ENCODE peak calls at places on chromosomes 12 and 14, in six cellular contexts. One of them, this sample, is unnamed.

GRCh38 chr12:28108599-28108998 is 81.7 kb upstream of the CCDC91 start:
- DNase-seq in HepG2: no peak
- DNase-seq in K562: no peak
- DNase-seq in A549: no peak
- DNase-seq in WTC11: no peak
- DNase-seq in H1: no peak
- DNase-seq in this sample: no peak

GRCh38 chr12:121534495-121535148 is 46.2 kb downstream of the KDM2B start:
- DNase-seq in K562: no peak
- DNase-seq in A549: no peak
- DNase-seq in HepG2: no peak
- DNase-seq in H1: peak
- DNase-seq in WTC11: peak
- DNase-seq in this sample: no peak

GRCh38 chr14:97762386-97762785 is 965.2 kb downstream of the VRK1 start:
- DNase-seq in A549: no peak
- DNase-seq in H1: no peak
- DNase-seq in HepG2: no peak
- DNase-seq in K562: no peak
- DNase-seq in WTC11: no peak
- DNase-seq in this sample: no peak

GRCh38 chr12:52826611-52827498 is 7.3 kb downstream of the KRT79 start:
- DNase-seq in A549: peak
- DNase-seq in WTC11: no peak
- DNase-seq in HepG2: peak
- DNase-seq in H1: no peak
- DNase-seq in K562: no peak
- DNase-seq in this sample: no peak

GRCh38 chr14:60721331-60722162 is 2.6 kb downstream of the SIX4 start:
- DNase-seq in H1: no peak
- DNase-seq in WTC11: peak
- DNase-seq in HepG2: peak
- DNase-seq in A549: peak
- DNase-seq in K562: no peak
- DNase-seq in this sample: peak

GRCh38 chr14:68361231-68361630 is 431.6 kb downstream of the ZFP36L1 start:
- DNase-seq in K562: no peak
- DNase-seq in HepG2: no peak
- DNase-seq in WTC11: no peak
- DNase-seq in A549: no peak
- DNase-seq in H1: no peak
- DNase-seq in this sample: peak

GRCh38 chr12:89179983-89180382 is 172.3 kb downstream of the DUSP6 start:
- DNase-seq in H1: no peak
- DNase-seq in HepG2: no peak
- DNase-seq in K562: no peak
- DNase-seq in A549: peak
- DNase-seq in WTC11: no peak
- DNase-seq in this sample: peak

GRCh38 chr12:26271889-26272492 is 76.6 kb downstream of the SSPN start:
- DNase-seq in K562: no peak
- DNase-seq in A549: peak
- DNase-seq in H1: no peak
- DNase-seq in WTC11: no peak
- DNase-seq in HepG2: no peak
- DNase-seq in this sample: peak

GRCh38 chr14:99725774-99726537 is 41.9 kb downstream of the CYP46A1 start:
- DNase-seq in H1: no peak
- DNase-seq in WTC11: peak
- DNase-seq in A549: no peak
- DNase-seq in HepG2: no peak
- DNase-seq in K562: no peak
- DNase-seq in this sample: no peak

GRCh38 chr14:92982941-92983340 is 60.0 kb downstream of the CHGA start:
- DNase-seq in WTC11: no peak
- DNase-seq in K562: no peak
- DNase-seq in A549: no peak
- DNase-seq in H1: no peak
- DNase-seq in HepG2: peak
- DNase-seq in this sample: no peak

GRCh38 chr12:55726911-55727310 is 1.9 kb downstream of the CD63 start:
- DNase-seq in HepG2: no peak
- DNase-seq in WTC11: no peak
- DNase-seq in K562: no peak
- DNase-seq in A549: no peak
- DNase-seq in H1: no peak
- DNase-seq in this sample: no peak

GRCh38 chr12:1504304-1505150 is 89.9 kb downstream of the FBXL14 start:
- DNase-seq in K562: no peak
- DNase-seq in A549: no peak
- DNase-seq in H1: no peak
- DNase-seq in HepG2: no peak
- DNase-seq in WTC11: no peak
- DNase-seq in this sample: no peak

GRCh38 chr12:116141110-116141832 is 136.2 kb downstream of the MED13L start:
- DNase-seq in K562: no peak
- DNase-seq in H1: no peak
- DNase-seq in A549: no peak
- DNase-seq in HepG2: no peak
- DNase-seq in WTC11: no peak
- DNase-seq in this sample: peak

GRCh38 chr12:31477669-31478068 is 113.3 kb downstream of the DENND5B start:
- DNase-seq in H1: no peak
- DNase-seq in K562: no peak
- DNase-seq in HepG2: no peak
- DNase-seq in A549: no peak
- DNase-seq in WTC11: no peak
- DNase-seq in this sample: no peak

GRCh38 chr12:29043069-29043468 is 106.0 kb upstream of the FAR2 start:
- DNase-seq in H1: no peak
- DNase-seq in A549: no peak
- DNase-seq in HepG2: no peak
- DNase-seq in WTC11: no peak
- DNase-seq in K562: no peak
- DNase-seq in this sample: no peak

GRCh38 chr12:14403711-14404164 is 38.3 kb downstream of the ATF7IP start:
- DNase-seq in HepG2: no peak
- DNase-seq in WTC11: no peak
- DNase-seq in H1: no peak
- DNase-seq in A549: peak
- DNase-seq in K562: no peak
- DNase-seq in this sample: peak

GRCh38 chr14:71123579-71124135 is 216.4 kb downstream of the PCNX1 start:
- DNase-seq in WTC11: no peak
- DNase-seq in K562: no peak
- DNase-seq in H1: no peak
- DNase-seq in HepG2: no peak
- DNase-seq in A549: no peak
- DNase-seq in this sample: no peak

GRCh38 chr14:49966304-49966809 is 73.5 kb downstream of the ARF6 start:
- DNase-seq in WTC11: no peak
- DNase-seq in K562: no peak
- DNase-seq in A549: peak
- DNase-seq in H1: no peak
- DNase-seq in HepG2: peak
- DNase-seq in this sample: no peak

GRCh38 chr12:4506870-4507269 is 31.8 kb upstream of the RAD51AP1 start:
- DNase-seq in WTC11: no peak
- DNase-seq in H1: no peak
- DNase-seq in HepG2: no peak
- DNase-seq in A549: no peak
- DNase-seq in K562: no peak
- DNase-seq in this sample: no peak

GRCh38 chr14:67837011-67837624 is 17.5 kb downstream of the RAD51B start:
- DNase-seq in A549: peak
- DNase-seq in K562: peak
- DNase-seq in WTC11: no peak
- DNase-seq in H1: no peak
- DNase-seq in HepG2: peak
- DNase-seq in this sample: peak

GRCh38 chr12:16218934-16219718 is 58.4 kb downstream of the SLC15A5 start:
- DNase-seq in HepG2: peak
- DNase-seq in H1: no peak
- DNase-seq in WTC11: no peak
- DNase-seq in K562: no peak
- DNase-seq in A549: no peak
- DNase-seq in this sample: no peak

GRCh38 chr14:70186826-70187483 is 1.8 kb downstream of the SLC8A3 start:
- DNase-seq in A549: no peak
- DNase-seq in HepG2: no peak
- DNase-seq in H1: no peak
- DNase-seq in K562: no peak
- DNase-seq in WTC11: peak
- DNase-seq in this sample: peak

GRCh38 chr12:85872497-85873091 is 1.5 kb upstream of the NTS start:
- DNase-seq in A549: peak
- DNase-seq in HepG2: peak
- DNase-seq in K562: peak
- DNase-seq in H1: no peak
- DNase-seq in WTC11: no peak
- DNase-seq in this sample: peak

GRCh38 chr14:97380539-97380941 is 583.4 kb downstream of the VRK1 start:
- DNase-seq in H1: no peak
- DNase-seq in HepG2: no peak
- DNase-seq in K562: no peak
- DNase-seq in A549: peak
- DNase-seq in WTC11: no peak
- DNase-seq in this sample: no peak

DNA sequence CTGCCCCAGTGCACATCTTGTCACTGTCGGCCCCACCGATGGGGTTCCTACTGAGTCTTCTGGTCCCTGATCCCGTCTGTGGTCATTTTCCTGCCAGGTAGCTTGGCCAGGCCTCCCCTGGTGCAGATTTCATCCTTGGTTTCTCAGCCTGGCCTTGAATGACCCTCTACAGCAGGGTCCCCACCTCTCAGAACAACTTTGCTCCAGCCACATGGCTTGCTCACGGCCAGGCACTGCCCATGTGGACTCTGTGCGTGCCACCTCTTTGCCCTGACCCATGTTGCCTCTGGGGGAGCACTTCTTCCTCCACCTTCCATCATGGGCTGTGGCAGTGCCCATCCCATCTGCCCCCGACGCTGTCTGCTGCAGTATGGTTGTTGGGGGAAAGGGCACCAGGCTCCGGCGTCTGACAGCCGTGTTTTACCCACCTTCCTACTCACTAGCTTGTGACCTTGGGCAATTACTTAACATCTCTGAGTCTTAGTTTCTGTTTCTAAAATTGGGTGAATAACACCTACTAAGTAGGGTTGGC is 2.0 kb upstream of the PTPN6 start:
- DNase-seq in HepG2: no peak
- DNase-seq in K562: no peak
- DNase-seq in H1: no peak
- DNase-seq in WTC11: no peak
- DNase-seq in A549: no peak
- DNase-seq in this sample: no peak
- TF ChIP-seq JUN in HepG2: no peak
- TF ChIP-seq JUN in K562: no peak
- TF ChIP-seq JUN in H1: no peak
- TF ChIP-seq JUN in WTC11: no peak
- TF ChIP-seq JUN in A549: no peak
- TF ChIP-seq JUN in this sample: no peak

GRCh38 chr12:6769003-6769389 is 2.8 kb downstream of the PTMS start:
- DNase-seq in A549: peak
- DNase-seq in HepG2: no peak
- DNase-seq in K562: peak
- DNase-seq in H1: no peak
- DNase-seq in WTC11: peak
- DNase-seq in this sample: peak

GRCh38 chr12:6767301-6767591 is 1.1 kb downstream of the PTMS start:
- DNase-seq in HepG2: no peak
- DNase-seq in H1: no peak
- DNase-seq in K562: no peak
- DNase-seq in WTC11: no peak
- DNase-seq in A549: no peak
- DNase-seq in this sample: no peak

GRCh38 chr12:6766651-6767300 is 613 bp downstream of the PTMS start:
- DNase-seq in A549: peak
- DNase-seq in K562: peak
- DNase-seq in WTC11: peak
- DNase-seq in H1: no peak
- DNase-seq in HepG2: peak
- DNase-seq in this sample: peak

GRCh38 chr12:6768385-6769002 is 2.3 kb downstream of the PTMS start:
- DNase-seq in HepG2: no peak
- DNase-seq in WTC11: no peak
- DNase-seq in H1: no peak
- DNase-seq in K562: no peak
- DNase-seq in A549: no peak
- DNase-seq in this sample: peak

GRCh38 chr12:6767592-6768384 is 1.6 kb downstream of the PTMS start:
- DNase-seq in A549: no peak
- DNase-seq in WTC11: no peak
- DNase-seq in H1: no peak
- DNase-seq in K562: no peak
- DNase-seq in HepG2: peak
- DNase-seq in this sample: peak
- TF ChIP-seq JUN in A549: no peak
- TF ChIP-seq JUN in WTC11: no peak
- TF ChIP-seq JUN in H1: no peak
- TF ChIP-seq JUN in K562: no peak
- TF ChIP-seq JUN in HepG2: no peak
- TF ChIP-seq JUN in this sample: no peak

DNA sequence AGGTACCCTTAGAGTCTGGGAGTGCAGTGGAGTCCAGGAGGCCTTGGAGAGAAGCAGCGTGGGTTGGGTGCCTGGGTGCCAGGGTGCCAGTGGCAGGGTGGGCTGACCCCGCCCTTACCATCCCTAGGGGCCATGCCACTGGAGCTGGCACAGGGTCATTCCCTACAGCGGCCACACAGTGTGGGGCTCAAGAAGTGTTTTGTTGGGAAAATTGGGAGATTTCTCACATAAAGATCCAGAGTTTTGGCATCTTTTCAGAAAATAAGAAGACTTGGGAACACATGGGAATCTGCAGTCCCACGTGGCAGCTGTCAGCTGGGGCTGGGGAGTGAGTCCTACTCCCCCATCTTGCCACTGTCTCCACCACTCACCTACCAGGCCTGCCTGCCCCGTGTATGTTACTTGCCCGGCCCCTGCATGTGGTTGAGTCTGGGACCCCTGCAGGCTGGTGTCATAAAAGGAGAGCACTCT is 4.2 kb downstream of the VASH1 start:
- DNase-seq in A549: no peak
- DNase-seq in K562: no peak
- DNase-seq in WTC11: no peak
- DNase-seq in HepG2: no peak
- DNase-seq in H1: no peak
- DNase-seq in this sample: no peak
- TF ChIP-seq JUN in A549: no peak
- TF ChIP-seq JUN in K562: no peak
- TF ChIP-seq JUN in WTC11: no peak
- TF ChIP-seq JUN in HepG2: no peak
- TF ChIP-seq JUN in H1: no peak
- TF ChIP-seq JUN in this sample: no peak

GRCh38 chr12:103586132-103586531 is 941 bp upstream of the STAB2 start:
- DNase-seq in HepG2: no peak
- DNase-seq in A549: no peak
- DNase-seq in H1: no peak
- DNase-seq in WTC11: no peak
- DNase-seq in K562: no peak
- DNase-seq in this sample: no peak
- TF ChIP-seq JUN in HepG2: no peak
- TF ChIP-seq JUN in A549: no peak
- TF ChIP-seq JUN in H1: no peak
- TF ChIP-seq JUN in WTC11: no peak
- TF ChIP-seq JUN in K562: no peak
- TF ChIP-seq JUN in this sample: no peak

GRCh38 chr14:33056213-33056612 is 117.5 kb downstream of the NPAS3 start:
- DNase-seq in H1: no peak
- DNase-seq in A549: no peak
- DNase-seq in HepG2: no peak
- DNase-seq in K562: no peak
- DNase-seq in WTC11: no peak
- DNase-seq in this sample: no peak
- TF ChIP-seq JUN in H1: no peak
- TF ChIP-seq JUN in A549: no peak
- TF ChIP-seq JUN in HepG2: no peak
- TF ChIP-seq JUN in K562: no peak
- TF ChIP-seq JUN in WTC11: no peak
- TF ChIP-seq JUN in this sample: no peak